ENCODE peak calls at places on chromosomes 16 and 17, in five cellular contexts. N, U, P, X and R are unnamed samples.
A peak's percentile ranks its signal among the peaks of the same experiment; 100 is the strongest.

GRCh38 chr17:44087319-44087718 is 16.8 kb downstream of the G6PC3 start:
- DNase-seq in N (no peak), U (no peak), P (no peak), X (no peak), R (no peak)

GRCh38 chr16:12177643-12178042 is 201.1 kb downstream of the SNX29 start:
- DNase-seq in N (no peak), U (no peak), P (no peak), X (no peak), R (no peak)

GRCh38 chr17:27602721-27603445 is 28.1 kb upstream of the LGALS9 start:
- DNase-seq in N (peak; percentile 93), U (peak; percentile 88), P (peak; percentile 42), X (peak; percentile 94), R (peak; percentile 62)

GRCh38 chr17:50425682-50426471 is at the start of gene ACSF2:
- DNase-seq in N (peak; percentile 72), U (peak; percentile 93), P (peak; percentile 54), X (peak; percentile 87), R (peak; percentile 22)

GRCh38 chr16:87636050-87636684 is 33.9 kb downstream of the JPH3 start:
- DNase-seq in N (peak; percentile 88), U (peak; percentile 85), P (peak; percentile 75), X (peak; percentile 98), R (peak; percentile 64)

GRCh38 chr16:82649766-82650165 is 23.0 kb downstream of the CDH13 start:
- DNase-seq in N (no peak), U (no peak), P (no peak), X (no peak), R (peak; percentile 57)

GRCh38 chr16:49504626-49505025 is 131.0 kb downstream of the C16orf78 start:
- DNase-seq in N (no peak), U (no peak), P (no peak), X (no peak), R (no peak)

GRCh38 chr17:2903193-2903974 is 107.1 kb downstream of the RAP1GAP2 start:
- DNase-seq in N (no peak), U (no peak), P (peak; percentile 17), X (no peak), R (no peak)

GRCh38 chr17:42407289-42407836 is 15.7 kb downstream of the CAVIN1 start:
- DNase-seq in N (peak; percentile 72), U (peak; percentile 48), P (peak; percentile 63), X (peak; percentile 96), R (peak; percentile 39)

GRCh38 chr16:88539652-88540345 is 30.4 kb upstream of the ZC3H18 start:
- DNase-seq in N (no peak), U (no peak), P (no peak), X (no peak), R (no peak)

GRCh38 chr17:1169471-1169908 is 10.3 kb downstream of the ABR start:
- DNase-seq in N (no peak), U (no peak), P (no peak), X (no peak), R (no peak)

GRCh38 chr17:44915321-44915726 is at the start of gene GFAP:
- DNase-seq in N (no peak), U (no peak), P (no peak), X (no peak), R (no peak)

GRCh38 chr16:11173426-11173825 is 82.6 kb downstream of the SOCS1 start:
- DNase-seq in N (no peak), U (no peak), P (no peak), X (no peak), R (no peak)

GRCh38 chr16:29898786-29899515 is 399 bp downstream of the SEZ6L2 start:
- DNase-seq in N (peak; percentile 90), U (no peak), P (no peak), X (peak; percentile 58), R (no peak)

GRCh38 chr16:12611006-12611477 is 192.6 kb downstream of the CPPED1 start:
- DNase-seq in N (no peak), U (no peak), P (no peak), X (no peak), R (no peak)

GRCh38 chr16:51392651-51393187 is 241.6 kb upstream of the SALL1 start:
- DNase-seq in N (peak; percentile 54), U (no peak), P (no peak), X (no peak), R (peak; percentile 85)

GRCh38 chr17:73088561-73088960 is 3.9 kb downstream of the SLC39A11 start:
- DNase-seq in N (no peak), U (no peak), P (no peak), X (no peak), R (no peak)

GRCh38 chr16:30760577-30761426 is 1.1 kb downstream of the CFAP119 start:
- DNase-seq in N (no peak), U (no peak), P (no peak), X (no peak), R (no peak)

GRCh38 chr17:38459556-38459955 is 31.3 kb downstream of the ARHGAP23 start:
- DNase-seq in N (no peak), U (no peak), P (no peak), X (no peak), R (no peak)

GRCh38 chr17:2776589-2777241 is 19.5 kb upstream of the RAP1GAP2 start:
- DNase-seq in N (peak; percentile 86), U (peak; percentile 15), P (peak; percentile 34), X (peak; percentile 46), R (no peak)

GRCh38 chr16:84044108-84044488 is 1.5 kb upstream of the SLC38A8 start:
- DNase-seq in N (no peak), U (peak; percentile 68), P (peak; percentile 73), X (peak; percentile 42), R (peak; percentile 28)

GRCh38 chr17:7016406-7016805 is 4.0 kb downstream of the RNASEK start:
- DNase-seq in N (no peak), U (no peak), P (no peak), X (no peak), R (no peak)

GRCh38 chr17:59165933-59166342 is 10.4 kb downstream of the PRR11 start:
- DNase-seq in N (peak; percentile 57), U (no peak), P (peak; percentile 67), X (peak; percentile 68), R (peak; percentile 60)

GRCh38 chr16:49382916-49383315 is 9.3 kb downstream of the C16orf78 start:
- DNase-seq in N (peak; percentile 70), U (no peak), P (peak; percentile 13), X (no peak), R (no peak)

GRCh38 chr17:48626202-48626469 is at the start of gene HOXB9:
- DNase-seq in N (no peak), U (peak; percentile 73), P (no peak), X (no peak), R (peak; percentile 12)

GRCh38 chr16:66695474-66695934 is 1.0 kb downstream of the CMTM4 start:
- DNase-seq in N (no peak), U (no peak), P (no peak), X (no peak), R (no peak)

GRCh38 chr16:29760567-29761279 is 14.9 kb upstream of the C16orf54 start:
- DNase-seq in N (no peak), U (no peak), P (no peak), X (no peak), R (no peak)

GRCh38 chr16:70160388-70160787 is 13.2 kb upstream of the CLEC18C start:
- DNase-seq in N (no peak), U (peak; percentile 17), P (no peak), X (peak; percentile 1), R (no peak)

GRCh38 chr16:70163596-70163995 is 10.0 kb upstream of the CLEC18C start:
- DNase-seq in N (no peak), U (no peak), P (no peak), X (no peak), R (no peak)

GRCh38 chr16:70160821-70161220 is 12.8 kb upstream of the CLEC18C start:
- DNase-seq in N (no peak), U (no peak), P (no peak), X (no peak), R (no peak)

GRCh38 chr16:70161350-70161749 is 12.2 kb upstream of the CLEC18C start:
- DNase-seq in N (no peak), U (no peak), P (no peak), X (peak; percentile 5), R (no peak)

DNA sequence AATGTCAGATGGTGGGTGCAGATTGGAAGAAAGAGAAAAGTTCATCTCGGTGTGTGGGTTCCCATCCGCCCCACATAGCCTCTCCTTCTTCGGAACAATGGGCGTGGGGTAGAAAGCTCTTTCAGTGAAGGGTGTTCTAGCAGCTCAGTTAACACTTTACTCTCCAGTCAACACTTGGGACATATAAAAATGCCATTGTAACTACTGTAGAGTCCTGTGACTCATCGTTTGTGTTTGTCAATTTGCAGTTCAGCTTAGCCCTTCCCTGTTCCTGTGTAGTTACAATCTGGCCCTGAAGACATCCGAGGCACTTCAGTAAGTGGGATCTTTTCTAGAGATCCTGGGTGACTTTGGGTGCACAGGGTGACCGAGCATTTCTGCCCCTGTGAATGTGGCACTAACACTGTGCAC is 11.5 kb upstream of the CLEC18C start:
- DNase-seq in N (no peak), U (peak; percentile 17), P (peak; percentile 77), X (peak; percentile 66), R (peak; percentile 80)
- TF ChIP-seq MAFK in N (no peak), U (no peak), P (peak; percentile 12), X (no peak), R (no peak)

GRCh38 chr16:15574614-15574948 is 68.4 kb downstream of the MARF1 start:
- DNase-seq in N (no peak), U (no peak), P (no peak), X (no peak), R (no peak)

GRCh38 chr16:15567823-15568222 is 75.1 kb downstream of the MARF1 start:
- DNase-seq in N (no peak), U (no peak), P (no peak), X (no peak), R (no peak)

GRCh38 chr16:15575293-15576049 is 67.5 kb downstream of the MARF1 start:
- DNase-seq in N (no peak), U (peak; percentile 64), P (peak; percentile 90), X (no peak), R (no peak)

GRCh38 chr16:15573274-15573895 is 69.6 kb downstream of the MARF1 start:
- DNase-seq in N (no peak), U (no peak), P (no peak), X (no peak), R (no peak)

DNA sequence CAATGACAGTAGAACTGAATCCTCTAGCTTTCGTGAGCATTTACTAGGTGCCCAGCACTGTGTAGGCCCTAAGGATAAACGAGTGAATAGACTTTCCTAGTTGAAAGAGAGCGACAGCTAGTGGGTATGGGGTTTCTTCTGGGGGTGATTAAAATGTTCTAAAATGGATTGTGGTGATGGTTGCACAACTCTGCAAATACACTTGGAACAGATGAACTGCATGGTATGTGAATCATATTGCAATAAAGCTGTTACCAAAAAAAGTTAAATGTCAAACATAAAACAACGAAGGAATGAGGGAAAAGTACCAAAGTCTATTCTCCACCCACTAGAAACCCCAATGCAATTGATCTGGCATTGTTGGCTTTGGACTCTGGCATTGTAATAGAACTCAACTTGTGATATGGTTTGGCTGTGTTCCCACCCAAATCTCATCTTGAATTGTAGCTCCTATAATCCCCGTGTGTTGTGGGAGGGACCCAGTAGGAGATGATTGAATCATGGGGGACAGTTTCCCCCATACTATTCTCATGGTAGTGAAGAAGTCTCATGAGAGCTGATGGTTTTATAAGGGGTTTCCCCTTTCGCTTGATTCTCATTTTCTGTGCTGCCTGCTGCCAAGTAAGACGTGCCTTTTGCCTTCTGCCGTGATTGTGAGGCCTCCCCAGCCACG is 70.5 kb downstream of the MARF1 start:
- DNase-seq in N (no peak), U (no peak), P (peak; percentile 83), X (no peak), R (peak; percentile 67)
- TF ChIP-seq MAFK in N (no peak), U (no peak), P (no peak), X (no peak), R (no peak)

GRCh38 chr16:4077083-4077714 is 39.0 kb downstream of the ADCY9 start:
- DNase-seq in N (no peak), U (no peak), P (no peak), X (no peak), R (no peak)
- TF ChIP-seq MAFK in N (no peak), U (no peak), P (no peak), X (no peak), R (no peak)

GRCh38 chr16:678858-679807 is 1.1 kb upstream of the STUB1 start:
- DNase-seq in N (peak; percentile 79), U (peak; percentile 80), P (peak; percentile 74), X (no peak), R (peak; percentile 30)
- TF ChIP-seq MAFK in N (no peak), U (no peak), P (no peak), X (no peak), R (no peak)